ENCODE peak calls at places on chromosomes 6 and 20, in six cellular contexts. L is ecto neural progenitor cell, Y is non-pigmented ciliary epithelial cell, A is tibial artery, P is AG09309, W is SW480. S is an unnamed sample.

GRCh38 chr20:63947638-63948456 is 8.4 kb downstream of the UCKL1 start:
- DNase-seq in L (no peak), Y (no peak), A (no peak), P (no peak), W (no peak), S (no peak)

GRCh38 chr6:146312606-146313005 is 231.0 kb upstream of the RAB32 start:
- DNase-seq in L (no peak), Y (no peak), A (no peak), P (no peak), W (no peak), S (no peak)

GRCh38 chr6:170360476-170360875 is 53.9 kb downstream of the FAM120B start:
- DNase-seq in L (no peak), Y (no peak), A (no peak), P (no peak), W (no peak), S (no peak)

GRCh38 chr6:111503194-111503593 is 20.2 kb upstream of the REV3L start:
- DNase-seq in L (no peak), Y (no peak), A (no peak), P (no peak), W (no peak), S (no peak)

GRCh38 chr6:63799313-63799712 is 163.7 kb downstream of the PHF3 start:
- DNase-seq in L (no peak), Y (no peak), A (no peak), P (no peak), W (no peak), S (no peak)

GRCh38 chr6:7542065-7542877 is 800 bp downstream of the DSP start:
- DNase-seq in L (peak; percentile 84), Y (no peak), A (no peak), P (no peak), W (peak; percentile 42), S (no peak)

GRCh38 chr6:145373826-145374225 is 361.5 kb downstream of the EPM2A start:
- DNase-seq in L (no peak), Y (no peak), A (no peak), P (no peak), W (no peak), S (no peak)

GRCh38 chr20:12327205-12327604 is 409.5 kb downstream of the BTBD3 start:
- DNase-seq in L (no peak), Y (no peak), A (no peak), P (no peak), W (no peak), S (no peak)